ENCODE peak calls at places on chromosomes 12 and 14, in five cellular contexts. One of them, this sample, is unnamed.

GRCh38 chr12:41983896-41984295 is 160.8 kb downstream of the GXYLT1 start:
- DNase-seq in HCT116: no peak
- DNase-seq in ovary: no peak
- DNase-seq in lower lobe of right lung: no peak
- DNase-seq in AG09319: no peak
- DNase-seq in this sample: no peak

GRCh38 chr14:33454022-33454645 is 496.7 kb downstream of the EGLN3 start:
- DNase-seq in lower lobe of right lung: no peak
- DNase-seq in HCT116: no peak
- DNase-seq in ovary: no peak
- DNase-seq in AG09319: no peak
- DNase-seq in this sample: no peak

GRCh38 chr12:89316705-89317139 is 35.6 kb downstream of the DUSP6 start:
- DNase-seq in lower lobe of right lung: no peak
- DNase-seq in ovary: no peak
- DNase-seq in HCT116: no peak
- DNase-seq in AG09319: no peak
- DNase-seq in this sample: no peak

GRCh38 chr12:68370006-68370590 is 37.9 kb upstream of the MDM1 start:
- DNase-seq in HCT116: no peak
- DNase-seq in ovary: no peak
- DNase-seq in AG09319: no peak
- DNase-seq in lower lobe of right lung: no peak
- DNase-seq in this sample: no peak

GRCh38 chr12:49636979-49637378 is 13.6 kb downstream of the PRPF40B start:
- DNase-seq in lower lobe of right lung: no peak
- DNase-seq in HCT116: peak
- DNase-seq in ovary: peak
- DNase-seq in AG09319: peak
- DNase-seq in this sample: no peak

GRCh38 chr14:26330982-26331381 is 266.9 kb downstream of the NOVA1 start:
- DNase-seq in HCT116: no peak
- DNase-seq in AG09319: no peak
- DNase-seq in lower lobe of right lung: no peak
- DNase-seq in ovary: no peak
- DNase-seq in this sample: no peak

GRCh38 chr14:32129124-32129523 is 52.0 kb downstream of the ARHGAP5 start:
- DNase-seq in lower lobe of right lung: no peak
- DNase-seq in AG09319: no peak
- DNase-seq in HCT116: no peak
- DNase-seq in ovary: no peak
- DNase-seq in this sample: no peak

GRCh38 chr14:71716371-71716770 is 215.9 kb upstream of the RGS6 start:
- DNase-seq in AG09319: no peak
- DNase-seq in HCT116: no peak
- DNase-seq in ovary: no peak
- DNase-seq in lower lobe of right lung: no peak
- DNase-seq in this sample: no peak

GRCh38 chr14:89141862-89142261 is 275.2 kb downstream of the FOXN3 start:
- DNase-seq in HCT116: no peak
- DNase-seq in AG09319: no peak
- DNase-seq in lower lobe of right lung: no peak
- DNase-seq in ovary: no peak
- DNase-seq in this sample: no peak

GRCh38 chr14:77314043-77314442 is 6.6 kb downstream of the POMT2 start:
- DNase-seq in HCT116: no peak
- DNase-seq in ovary: no peak
- DNase-seq in AG09319: peak
- DNase-seq in lower lobe of right lung: no peak
- DNase-seq in this sample: no peak

GRCh38 chr12:109944975-109945374 is 44.9 kb downstream of the TCHP start:
- DNase-seq in AG09319: no peak
- DNase-seq in ovary: peak
- DNase-seq in lower lobe of right lung: no peak
- DNase-seq in HCT116: no peak
- DNase-seq in this sample: no peak

GRCh38 chr12:77941396-77941795 is 110.7 kb downstream of the NAV3 start:
- DNase-seq in AG09319: no peak
- DNase-seq in HCT116: no peak
- DNase-seq in ovary: no peak
- DNase-seq in lower lobe of right lung: no peak
- DNase-seq in this sample: no peak

GRCh38 chr12:98085360-98085759 is 430.0 kb upstream of the TMPO start:
- DNase-seq in ovary: no peak
- DNase-seq in HCT116: no peak
- DNase-seq in AG09319: no peak
- DNase-seq in lower lobe of right lung: no peak
- DNase-seq in this sample: no peak

GRCh38 chr14:27427796-27428195 is 830.0 kb upstream of the NOVA1 start:
- DNase-seq in HCT116: no peak
- DNase-seq in ovary: no peak
- DNase-seq in AG09319: no peak
- DNase-seq in lower lobe of right lung: no peak
- DNase-seq in this sample: no peak

GRCh38 chr14:101972126-101972785 is 7.9 kb downstream of the DYNC1H1 start:
- DNase-seq in HCT116: peak
- DNase-seq in AG09319: peak
- DNase-seq in lower lobe of right lung: peak
- DNase-seq in ovary: peak
- DNase-seq in this sample: no peak

GRCh38 chr12:30696103-30696408 is 387 bp upstream of the IPO8 start:
- DNase-seq in lower lobe of right lung: no peak
- DNase-seq in HCT116: peak
- DNase-seq in ovary: no peak
- DNase-seq in AG09319: no peak
- DNase-seq in this sample: no peak

GRCh38 chr14:57816568-57817284 is 49.2 kb downstream of the SLC35F4 start:
- DNase-seq in lower lobe of right lung: no peak
- DNase-seq in ovary: no peak
- DNase-seq in HCT116: peak
- DNase-seq in AG09319: no peak
- DNase-seq in this sample: no peak

GRCh38 chr12:124387510-124387855 is 92.6 kb downstream of the RFLNA start:
- DNase-seq in AG09319: no peak
- DNase-seq in HCT116: no peak
- DNase-seq in lower lobe of right lung: peak
- DNase-seq in ovary: peak
- DNase-seq in this sample: no peak

GRCh38 chr12:96359328-96359727 is 40.9 kb downstream of the CDK17 start:
- DNase-seq in HCT116: no peak
- DNase-seq in ovary: no peak
- DNase-seq in AG09319: no peak
- DNase-seq in lower lobe of right lung: no peak
- DNase-seq in this sample: no peak

GRCh38 chr14:61147369-61147897 is 133.7 kb downstream of the TMEM30B start:
- DNase-seq in lower lobe of right lung: no peak
- DNase-seq in HCT116: no peak
- DNase-seq in ovary: no peak
- DNase-seq in AG09319: no peak
- DNase-seq in this sample: no peak

GRCh38 chr12:25769076-25769945 is 189.2 kb upstream of the RASSF8 start:
- DNase-seq in AG09319: peak
- DNase-seq in lower lobe of right lung: no peak
- DNase-seq in ovary: no peak
- DNase-seq in HCT116: no peak
- DNase-seq in this sample: no peak

GRCh38 chr12:113889076-113889475 is 77.0 kb downstream of the RBM19 start:
- DNase-seq in AG09319: no peak
- DNase-seq in lower lobe of right lung: no peak
- DNase-seq in HCT116: no peak
- DNase-seq in ovary: no peak
- DNase-seq in this sample: peak

GRCh38 chr12:48366131-48366530 is 15.4 kb upstream of the ZNF641 start:
- DNase-seq in ovary: no peak
- DNase-seq in AG09319: no peak
- DNase-seq in lower lobe of right lung: no peak
- DNase-seq in HCT116: no peak
- DNase-seq in this sample: no peak

GRCh38 chr12:132167610-132168310 is 23.5 kb downstream of the NOC4L start:
- DNase-seq in HCT116: no peak
- DNase-seq in lower lobe of right lung: no peak
- DNase-seq in ovary: no peak
- DNase-seq in AG09319: no peak
- DNase-seq in this sample: peak

GRCh38 chr12:47787596-47788319 is 14.7 kb downstream of the SLC48A1 start:
- DNase-seq in ovary: no peak
- DNase-seq in AG09319: no peak
- DNase-seq in lower lobe of right lung: no peak
- DNase-seq in HCT116: no peak
- DNase-seq in this sample: no peak

GRCh38 chr12:28787151-28787550 is 361.9 kb upstream of the FAR2 start:
- DNase-seq in AG09319: no peak
- DNase-seq in lower lobe of right lung: no peak
- DNase-seq in HCT116: no peak
- DNase-seq in ovary: no peak
- DNase-seq in this sample: no peak

GRCh38 chr14:23091294-23092225 is 3.4 kb downstream of the ACIN1 start:
- DNase-seq in lower lobe of right lung: no peak
- DNase-seq in AG09319: no peak
- DNase-seq in ovary: no peak
- DNase-seq in HCT116: no peak
- DNase-seq in this sample: no peak

GRCh38 chr12:6494968-6495367 is 1.1 kb downstream of the NCAPD2 start:
- DNase-seq in HCT116: no peak
- DNase-seq in ovary: no peak
- DNase-seq in lower lobe of right lung: no peak
- DNase-seq in AG09319: no peak
- DNase-seq in this sample: no peak

GRCh38 chr12:82058197-82058596 is 299.0 kb upstream of the PPFIA2 start:
- DNase-seq in ovary: no peak
- DNase-seq in AG09319: no peak
- DNase-seq in HCT116: no peak
- DNase-seq in lower lobe of right lung: no peak
- DNase-seq in this sample: no peak

GRCh38 chr12:116210131-116210530 is 67.4 kb downstream of the MED13L start:
- DNase-seq in HCT116: no peak
- DNase-seq in ovary: no peak
- DNase-seq in lower lobe of right lung: no peak
- DNase-seq in AG09319: no peak
- DNase-seq in this sample: no peak

GRCh38 chr12:14403711-14404164 is 38.3 kb downstream of the ATF7IP start:
- DNase-seq in HCT116: no peak
- DNase-seq in AG09319: peak
- DNase-seq in ovary: no peak
- DNase-seq in lower lobe of right lung: no peak
- DNase-seq in this sample: no peak

GRCh38 chr14:102898776-102899515 is 23.5 kb upstream of the AMN start:
- DNase-seq in ovary: no peak
- DNase-seq in AG09319: no peak
- DNase-seq in HCT116: no peak
- DNase-seq in lower lobe of right lung: no peak
- DNase-seq in this sample: peak

GRCh38 chr12:113666223-113666622 is 194.6 kb upstream of the LHX5 start:
- DNase-seq in HCT116: no peak
- DNase-seq in AG09319: no peak
- DNase-seq in ovary: no peak
- DNase-seq in lower lobe of right lung: no peak
- DNase-seq in this sample: no peak

GRCh38 chr12:107805488-107806180 is 31.1 kb downstream of the ASCL4 start:
- DNase-seq in lower lobe of right lung: no peak
- DNase-seq in AG09319: no peak
- DNase-seq in HCT116: no peak
- DNase-seq in ovary: no peak
- DNase-seq in this sample: no peak

GRCh38 chr12:46253544-46254162 is 15.2 kb downstream of the SLC38A1 start:
- DNase-seq in AG09319: no peak
- DNase-seq in ovary: no peak
- DNase-seq in lower lobe of right lung: no peak
- DNase-seq in HCT116: no peak
- DNase-seq in this sample: no peak

GRCh38 chr12:49524660-49525324 is 14.0 kb upstream of the KCNH3 start:
- DNase-seq in AG09319: no peak
- DNase-seq in lower lobe of right lung: no peak
- DNase-seq in ovary: no peak
- DNase-seq in HCT116: no peak
- DNase-seq in this sample: no peak

GRCh38 chr12:32108829-32109228 is 2.2 kb downstream of the BICD1 start:
- DNase-seq in lower lobe of right lung: no peak
- DNase-seq in HCT116: no peak
- DNase-seq in AG09319: no peak
- DNase-seq in ovary: no peak
- DNase-seq in this sample: no peak

GRCh38 chr12:124228050-124228711 is 66.7 kb upstream of the RFLNA start:
- DNase-seq in AG09319: no peak
- DNase-seq in lower lobe of right lung: no peak
- DNase-seq in HCT116: no peak
- DNase-seq in ovary: no peak
- DNase-seq in this sample: no peak

GRCh38 chr12:38258411-38258810 is 58.2 kb upstream of the ALG10B start:
- DNase-seq in lower lobe of right lung: no peak
- DNase-seq in ovary: no peak
- DNase-seq in HCT116: no peak
- DNase-seq in AG09319: no peak
- DNase-seq in this sample: no peak

GRCh38 chr12:64028541-64028940 is 184.0 kb downstream of the SRGAP1 start:
- DNase-seq in ovary: no peak
- DNase-seq in lower lobe of right lung: no peak
- DNase-seq in HCT116: no peak
- DNase-seq in AG09319: no peak
- DNase-seq in this sample: no peak
- TF ChIP-seq CTCF in ovary: no peak
- TF ChIP-seq CTCF in lower lobe of right lung: no peak
- TF ChIP-seq CTCF in HCT116: no peak
- TF ChIP-seq CTCF in AG09319: no peak
- TF ChIP-seq CTCF in this sample: no peak

DNA sequence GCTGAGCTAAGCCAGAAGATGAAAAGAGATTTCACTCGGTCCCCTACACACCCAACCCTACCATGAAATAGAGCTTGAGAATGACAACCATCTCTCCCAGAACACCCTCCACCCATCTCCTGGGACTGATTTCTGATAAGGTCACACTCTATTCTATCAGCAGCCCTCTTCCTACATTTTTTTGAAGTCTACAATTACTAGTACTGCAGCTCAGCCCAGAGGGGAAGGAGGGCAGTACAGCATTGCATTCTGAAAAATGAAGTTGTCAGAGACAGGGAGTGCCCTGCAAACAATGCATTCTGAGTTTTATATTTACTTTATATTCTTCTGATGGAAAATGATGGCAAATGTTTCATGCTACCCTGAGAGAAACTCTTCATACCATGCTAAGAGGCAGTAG is 318.5 kb downstream of the BCAT1 start:
- DNase-seq in HCT116: no peak
- DNase-seq in lower lobe of right lung: no peak
- DNase-seq in ovary: no peak
- DNase-seq in AG09319: no peak
- DNase-seq in this sample: no peak
- TF ChIP-seq CTCF in HCT116: no peak
- TF ChIP-seq CTCF in lower lobe of right lung: no peak
- TF ChIP-seq CTCF in ovary: no peak
- TF ChIP-seq CTCF in AG09319: no peak
- TF ChIP-seq CTCF in this sample: peak

GRCh38 chr12:19605720-19606119 is 166.4 kb downstream of the AEBP2 start:
- DNase-seq in lower lobe of right lung: no peak
- DNase-seq in ovary: no peak
- DNase-seq in AG09319: no peak
- DNase-seq in HCT116: no peak
- DNase-seq in this sample: no peak
- TF ChIP-seq CTCF in lower lobe of right lung: no peak
- TF ChIP-seq CTCF in ovary: no peak
- TF ChIP-seq CTCF in AG09319: no peak
- TF ChIP-seq CTCF in HCT116: no peak
- TF ChIP-seq CTCF in this sample: no peak

GRCh38 chr14:21860172-21860571 is 186.6 kb upstream of the OR4E1 start:
- DNase-seq in HCT116: peak
- DNase-seq in AG09319: no peak
- DNase-seq in ovary: no peak
- DNase-seq in lower lobe of right lung: no peak
- DNase-seq in this sample: no peak
- TF ChIP-seq CTCF in HCT116: peak
- TF ChIP-seq CTCF in AG09319: peak
- TF ChIP-seq CTCF in ovary: no peak
- TF ChIP-seq CTCF in lower lobe of right lung: peak
- TF ChIP-seq CTCF in this sample: peak

This sample was measured in chondrocyte.